ENCODE peak calls at places on chromosomes 12 and 14, in nine cellular contexts. One of them, this sample, is unnamed.
A peak's percentile ranks its signal among the peaks of the same experiment; 100 is the strongest.

GRCh38 chr14:67263499-67264149 is 22.4 kb downstream of the PALS1 start:
- DNase-seq in astrocyte of the spinal cord: peak; percentile 78
- DNase-seq in skeletal muscle cell: peak; percentile 73
- DNase-seq in cardiac fibroblast: peak; percentile 88
- DNase-seq in NCI-H1436: no peak
- DNase-seq in H7: no peak
- DNase-seq in HEK293T: no peak
- DNase-seq in iris pigment epithelial cell: peak; percentile 95
- DNase-seq in cardiac muscle cell: peak; percentile 83
- DNase-seq in this sample: no peak

GRCh38 chr14:91456283-91456682 is 38.7 kb upstream of the CCDC88C start:
- DNase-seq in H7: no peak
- DNase-seq in cardiac muscle cell: no peak
- DNase-seq in astrocyte of the spinal cord: no peak
- DNase-seq in cardiac fibroblast: no peak
- DNase-seq in iris pigment epithelial cell: no peak
- DNase-seq in NCI-H1436: no peak
- DNase-seq in skeletal muscle cell: no peak
- DNase-seq in HEK293T: no peak
- DNase-seq in this sample: no peak

GRCh38 chr14:29150659-29151058 is 384.1 kb downstream of the FOXG1 start:
- DNase-seq in cardiac muscle cell: no peak
- DNase-seq in skeletal muscle cell: no peak
- DNase-seq in cardiac fibroblast: no peak
- DNase-seq in H7: no peak
- DNase-seq in HEK293T: no peak
- DNase-seq in astrocyte of the spinal cord: no peak
- DNase-seq in NCI-H1436: no peak
- DNase-seq in iris pigment epithelial cell: no peak
- DNase-seq in this sample: no peak

GRCh38 chr14:102201369-102201748 is 61.7 kb downstream of the WDR20 start:
- DNase-seq in cardiac fibroblast: no peak
- DNase-seq in cardiac muscle cell: no peak
- DNase-seq in iris pigment epithelial cell: no peak
- DNase-seq in skeletal muscle cell: no peak
- DNase-seq in astrocyte of the spinal cord: no peak
- DNase-seq in NCI-H1436: no peak
- DNase-seq in HEK293T: no peak
- DNase-seq in H7: no peak
- DNase-seq in this sample: no peak

GRCh38 chr12:14921218-14921617 is 17.1 kb downstream of the ERP27 start:
- DNase-seq in iris pigment epithelial cell: no peak
- DNase-seq in astrocyte of the spinal cord: no peak
- DNase-seq in NCI-H1436: no peak
- DNase-seq in HEK293T: no peak
- DNase-seq in cardiac muscle cell: no peak
- DNase-seq in skeletal muscle cell: no peak
- DNase-seq in H7: no peak
- DNase-seq in cardiac fibroblast: no peak
- DNase-seq in this sample: no peak

GRCh38 chr14:79630561-79630960 is 580.7 kb downstream of the DIO2 start:
- DNase-seq in skeletal muscle cell: no peak
- DNase-seq in NCI-H1436: no peak
- DNase-seq in iris pigment epithelial cell: no peak
- DNase-seq in astrocyte of the spinal cord: no peak
- DNase-seq in HEK293T: no peak
- DNase-seq in cardiac fibroblast: no peak
- DNase-seq in H7: no peak
- DNase-seq in cardiac muscle cell: no peak
- DNase-seq in this sample: no peak

GRCh38 chr14:48350971-48351370 is 675.6 kb upstream of the MDGA2 start:
- DNase-seq in HEK293T: no peak
- DNase-seq in skeletal muscle cell: peak; percentile 14
- DNase-seq in astrocyte of the spinal cord: no peak
- DNase-seq in cardiac fibroblast: no peak
- DNase-seq in iris pigment epithelial cell: peak; percentile 0
- DNase-seq in NCI-H1436: no peak
- DNase-seq in H7: no peak
- DNase-seq in cardiac muscle cell: no peak
- DNase-seq in this sample: no peak

GRCh38 chr12:132477009-132477702 is 12.8 kb upstream of the FBRSL1 start:
- DNase-seq in skeletal muscle cell: no peak
- DNase-seq in H7: no peak
- DNase-seq in cardiac muscle cell: no peak
- DNase-seq in iris pigment epithelial cell: no peak
- DNase-seq in astrocyte of the spinal cord: no peak
- DNase-seq in NCI-H1436: no peak
- DNase-seq in HEK293T: no peak
- DNase-seq in cardiac fibroblast: no peak
- DNase-seq in this sample: no peak

GRCh38 chr12:38155526-38156496 is 160.8 kb upstream of the ALG10B start:
- DNase-seq in skeletal muscle cell: no peak
- DNase-seq in cardiac fibroblast: no peak
- DNase-seq in NCI-H1436: no peak
- DNase-seq in cardiac muscle cell: no peak
- DNase-seq in H7: peak; percentile 14
- DNase-seq in iris pigment epithelial cell: no peak
- DNase-seq in astrocyte of the spinal cord: no peak
- DNase-seq in HEK293T: no peak
- DNase-seq in this sample: no peak

GRCh38 chr14:34981743-34982420 is 910 bp upstream of the SRP54 start:
- DNase-seq in cardiac fibroblast: peak; percentile 58
- DNase-seq in H7: peak; percentile 30
- DNase-seq in iris pigment epithelial cell: peak; percentile 65
- DNase-seq in HEK293T: peak; percentile 9
- DNase-seq in skeletal muscle cell: peak; percentile 11
- DNase-seq in cardiac muscle cell: peak; percentile 58
- DNase-seq in NCI-H1436: no peak
- DNase-seq in astrocyte of the spinal cord: no peak
- DNase-seq in this sample: no peak

GRCh38 chr12:113980537-113981337 is 14.6 kb upstream of the RBM19 start:
- DNase-seq in astrocyte of the spinal cord: peak; percentile 73
- DNase-seq in skeletal muscle cell: peak; percentile 11
- DNase-seq in cardiac fibroblast: peak; percentile 85
- DNase-seq in HEK293T: peak; percentile 61
- DNase-seq in H7: peak; percentile 76
- DNase-seq in NCI-H1436: peak; percentile 34
- DNase-seq in iris pigment epithelial cell: peak; percentile 67
- DNase-seq in cardiac muscle cell: peak; percentile 85
- DNase-seq in this sample: peak; percentile 56

GRCh38 chr12:49536526-49537195 is 2.2 kb upstream of the KCNH3 start:
- DNase-seq in H7: no peak
- DNase-seq in cardiac fibroblast: no peak
- DNase-seq in HEK293T: no peak
- DNase-seq in cardiac muscle cell: no peak
- DNase-seq in astrocyte of the spinal cord: no peak
- DNase-seq in NCI-H1436: no peak
- DNase-seq in iris pigment epithelial cell: no peak
- DNase-seq in skeletal muscle cell: no peak
- DNase-seq in this sample: no peak

GRCh38 chr14:96638041-96638855 is 136.1 kb downstream of the PAPOLA start:
- DNase-seq in iris pigment epithelial cell: no peak
- DNase-seq in skeletal muscle cell: no peak
- DNase-seq in cardiac fibroblast: no peak
- DNase-seq in HEK293T: no peak
- DNase-seq in H7: no peak
- DNase-seq in cardiac muscle cell: no peak
- DNase-seq in NCI-H1436: no peak
- DNase-seq in astrocyte of the spinal cord: no peak
- DNase-seq in this sample: no peak

GRCh38 chr12:51941011-51941561 is 10.4 kb upstream of the ACVR1B start:
- DNase-seq in astrocyte of the spinal cord: peak; percentile 51
- DNase-seq in HEK293T: no peak
- DNase-seq in skeletal muscle cell: peak; percentile 25
- DNase-seq in cardiac fibroblast: peak; percentile 80
- DNase-seq in H7: peak; percentile 58
- DNase-seq in iris pigment epithelial cell: peak; percentile 78
- DNase-seq in NCI-H1436: peak; percentile 44
- DNase-seq in cardiac muscle cell: peak; percentile 78
- DNase-seq in this sample: peak; percentile 55

GRCh38 chr12:202081-202731 is 11.8 kb downstream of the SLC6A12 start:
- DNase-seq in H7: peak; percentile 90
- DNase-seq in HEK293T: no peak
- DNase-seq in iris pigment epithelial cell: no peak
- DNase-seq in skeletal muscle cell: no peak
- DNase-seq in astrocyte of the spinal cord: no peak
- DNase-seq in cardiac fibroblast: no peak
- DNase-seq in NCI-H1436: no peak
- DNase-seq in cardiac muscle cell: no peak
- DNase-seq in this sample: no peak

GRCh38 chr14:26255213-26255612 is 342.6 kb downstream of the NOVA1 start:
- DNase-seq in astrocyte of the spinal cord: peak; percentile 15
- DNase-seq in H7: peak; percentile 9
- DNase-seq in cardiac muscle cell: peak; percentile 70
- DNase-seq in NCI-H1436: no peak
- DNase-seq in iris pigment epithelial cell: peak; percentile 35
- DNase-seq in skeletal muscle cell: peak; percentile 8
- DNase-seq in cardiac fibroblast: peak; percentile 72
- DNase-seq in HEK293T: peak; percentile 13
- DNase-seq in this sample: no peak

GRCh38 chr12:92242917-92243316 is 97.3 kb upstream of the BTG1 start:
- DNase-seq in astrocyte of the spinal cord: peak; percentile 83
- DNase-seq in iris pigment epithelial cell: peak; percentile 68
- DNase-seq in cardiac muscle cell: peak; percentile 82
- DNase-seq in NCI-H1436: no peak
- DNase-seq in cardiac fibroblast: peak; percentile 82
- DNase-seq in HEK293T: no peak
- DNase-seq in skeletal muscle cell: peak; percentile 91
- DNase-seq in H7: no peak
- DNase-seq in this sample: no peak

This sample was measured in retina.